ENCODE peak calls at places on chromosomes 12 and 14, in ten cellular contexts. One of them, this sample, is unnamed.

GRCh38 chr12:111304642-111305071 is 64.2 kb downstream of the PHETA1 start:
- DNase-seq in stimulated activated effector memory CD8-positive, alpha-beta T cell treated with anti-CD3 and anti-CD28 coated beads, Interleukin-12 subunit alpha, Interleukin-12 subunit beta, amount 100 ng/mL, for 72 hours: peak
- DNase-seq in hypothalamus: no peak
- DNase-seq in stimulated activated CD4-positive, alpha-beta T cell treated with anti-CD3 and anti-CD28 coated beads, Interleukin-4, amount 100 ng/mL, for 1 hour: peak
- DNase-seq in fibroblast of mammary gland: peak
- DNase-seq in GM10248: peak
- DNase-seq in AG04450: no peak
- DNase-seq in EH: no peak
- DNase-seq in NAMALWA: peak
- DNase-seq in NCI-H2081: no peak
- DNase-seq in this sample: no peak

GRCh38 chr12:85630851-85631250 is 205.4 kb downstream of the RASSF9 start:
- DNase-seq in stimulated activated effector memory CD8-positive, alpha-beta T cell treated with anti-CD3 and anti-CD28 coated beads, Interleukin-12 subunit alpha, Interleukin-12 subunit beta, amount 100 ng/mL, for 72 hours: no peak
- DNase-seq in hypothalamus: no peak
- DNase-seq in stimulated activated CD4-positive, alpha-beta T cell treated with anti-CD3 and anti-CD28 coated beads, Interleukin-4, amount 100 ng/mL, for 1 hour: no peak
- DNase-seq in fibroblast of mammary gland: peak
- DNase-seq in GM10248: no peak
- DNase-seq in AG04450: no peak
- DNase-seq in EH: no peak
- DNase-seq in NAMALWA: no peak
- DNase-seq in NCI-H2081: no peak
- DNase-seq in this sample: no peak

GRCh38 chr14:98234208-98234607 is 1037.8 kb downstream of the BCL11B start:
- DNase-seq in stimulated activated effector memory CD8-positive, alpha-beta T cell treated with anti-CD3 and anti-CD28 coated beads, Interleukin-12 subunit alpha, Interleukin-12 subunit beta, amount 100 ng/mL, for 72 hours: no peak
- DNase-seq in hypothalamus: no peak
- DNase-seq in stimulated activated CD4-positive, alpha-beta T cell treated with anti-CD3 and anti-CD28 coated beads, Interleukin-4, amount 100 ng/mL, for 1 hour: no peak
- DNase-seq in fibroblast of mammary gland: no peak
- DNase-seq in GM10248: no peak
- DNase-seq in AG04450: no peak
- DNase-seq in EH: no peak
- DNase-seq in NAMALWA: no peak
- DNase-seq in NCI-H2081: no peak
- DNase-seq in this sample: no peak

GRCh38 chr12:64392221-64392620 is 1.7 kb upstream of the C12orf56 start:
- DNase-seq in stimulated activated effector memory CD8-positive, alpha-beta T cell treated with anti-CD3 and anti-CD28 coated beads, Interleukin-12 subunit alpha, Interleukin-12 subunit beta, amount 100 ng/mL, for 72 hours: no peak
- DNase-seq in hypothalamus: no peak
- DNase-seq in stimulated activated CD4-positive, alpha-beta T cell treated with anti-CD3 and anti-CD28 coated beads, Interleukin-4, amount 100 ng/mL, for 1 hour: no peak
- DNase-seq in fibroblast of mammary gland: peak
- DNase-seq in GM10248: peak
- DNase-seq in AG04450: peak
- DNase-seq in EH: peak
- DNase-seq in NAMALWA: peak
- DNase-seq in NCI-H2081: no peak
- DNase-seq in this sample: no peak

GRCh38 chr12:124774462-124775167 is 89.0 kb downstream of the SCARB1 start:
- DNase-seq in stimulated activated effector memory CD8-positive, alpha-beta T cell treated with anti-CD3 and anti-CD28 coated beads, Interleukin-12 subunit alpha, Interleukin-12 subunit beta, amount 100 ng/mL, for 72 hours: peak
- DNase-seq in hypothalamus: no peak
- DNase-seq in stimulated activated CD4-positive, alpha-beta T cell treated with anti-CD3 and anti-CD28 coated beads, Interleukin-4, amount 100 ng/mL, for 1 hour: peak
- DNase-seq in fibroblast of mammary gland: peak
- DNase-seq in GM10248: peak
- DNase-seq in AG04450: no peak
- DNase-seq in EH: peak
- DNase-seq in NAMALWA: peak
- DNase-seq in NCI-H2081: no peak
- DNase-seq in this sample: no peak

GRCh38 chr14:54781936-54782802 is 120.5 kb downstream of the GCH1 start:
- DNase-seq in stimulated activated effector memory CD8-positive, alpha-beta T cell treated with anti-CD3 and anti-CD28 coated beads, Interleukin-12 subunit alpha, Interleukin-12 subunit beta, amount 100 ng/mL, for 72 hours: no peak
- DNase-seq in hypothalamus: no peak
- DNase-seq in stimulated activated CD4-positive, alpha-beta T cell treated with anti-CD3 and anti-CD28 coated beads, Interleukin-4, amount 100 ng/mL, for 1 hour: no peak
- DNase-seq in fibroblast of mammary gland: no peak
- DNase-seq in GM10248: no peak
- DNase-seq in AG04450: no peak
- DNase-seq in EH: no peak
- DNase-seq in NAMALWA: no peak
- DNase-seq in NCI-H2081: no peak
- DNase-seq in this sample: no peak

GRCh38 chr14:38432186-38432585 is 176.3 kb upstream of the CLEC14A start:
- DNase-seq in stimulated activated effector memory CD8-positive, alpha-beta T cell treated with anti-CD3 and anti-CD28 coated beads, Interleukin-12 subunit alpha, Interleukin-12 subunit beta, amount 100 ng/mL, for 72 hours: no peak
- DNase-seq in hypothalamus: no peak
- DNase-seq in stimulated activated CD4-positive, alpha-beta T cell treated with anti-CD3 and anti-CD28 coated beads, Interleukin-4, amount 100 ng/mL, for 1 hour: no peak
- DNase-seq in fibroblast of mammary gland: no peak
- DNase-seq in GM10248: no peak
- DNase-seq in AG04450: no peak
- DNase-seq in EH: no peak
- DNase-seq in NAMALWA: no peak
- DNase-seq in NCI-H2081: no peak
- DNase-seq in this sample: no peak

GRCh38 chr14:65551019-65551643 is 138.6 kb downstream of the FUT8 start:
- DNase-seq in stimulated activated effector memory CD8-positive, alpha-beta T cell treated with anti-CD3 and anti-CD28 coated beads, Interleukin-12 subunit alpha, Interleukin-12 subunit beta, amount 100 ng/mL, for 72 hours: no peak
- DNase-seq in hypothalamus: no peak
- DNase-seq in stimulated activated CD4-positive, alpha-beta T cell treated with anti-CD3 and anti-CD28 coated beads, Interleukin-4, amount 100 ng/mL, for 1 hour: no peak
- DNase-seq in fibroblast of mammary gland: no peak
- DNase-seq in GM10248: no peak
- DNase-seq in AG04450: no peak
- DNase-seq in EH: no peak
- DNase-seq in NAMALWA: no peak
- DNase-seq in NCI-H2081: no peak
- DNase-seq in this sample: no peak

GRCh38 chr12:51868821-51869489 is 18.9 kb upstream of the ANKRD33 start:
- DNase-seq in stimulated activated effector memory CD8-positive, alpha-beta T cell treated with anti-CD3 and anti-CD28 coated beads, Interleukin-12 subunit alpha, Interleukin-12 subunit beta, amount 100 ng/mL, for 72 hours: no peak
- DNase-seq in hypothalamus: no peak
- DNase-seq in stimulated activated CD4-positive, alpha-beta T cell treated with anti-CD3 and anti-CD28 coated beads, Interleukin-4, amount 100 ng/mL, for 1 hour: no peak
- DNase-seq in fibroblast of mammary gland: no peak
- DNase-seq in GM10248: no peak
- DNase-seq in AG04450: no peak
- DNase-seq in EH: peak
- DNase-seq in NAMALWA: no peak
- DNase-seq in NCI-H2081: no peak
- DNase-seq in this sample: no peak

GRCh38 chr12:122421263-122421814 is 1.1 kb downstream of the CLIP1 start:
- DNase-seq in stimulated activated effector memory CD8-positive, alpha-beta T cell treated with anti-CD3 and anti-CD28 coated beads, Interleukin-12 subunit alpha, Interleukin-12 subunit beta, amount 100 ng/mL, for 72 hours: no peak
- DNase-seq in hypothalamus: no peak
- DNase-seq in stimulated activated CD4-positive, alpha-beta T cell treated with anti-CD3 and anti-CD28 coated beads, Interleukin-4, amount 100 ng/mL, for 1 hour: peak
- DNase-seq in fibroblast of mammary gland: peak
- DNase-seq in GM10248: peak
- DNase-seq in AG04450: no peak
- DNase-seq in EH: peak
- DNase-seq in NAMALWA: peak
- DNase-seq in NCI-H2081: no peak
- DNase-seq in this sample: no peak

GRCh38 chr12:739349-739748 is 13.0 kb upstream of the WNK1 start:
- DNase-seq in stimulated activated effector memory CD8-positive, alpha-beta T cell treated with anti-CD3 and anti-CD28 coated beads, Interleukin-12 subunit alpha, Interleukin-12 subunit beta, amount 100 ng/mL, for 72 hours: no peak
- DNase-seq in hypothalamus: no peak
- DNase-seq in stimulated activated CD4-positive, alpha-beta T cell treated with anti-CD3 and anti-CD28 coated beads, Interleukin-4, amount 100 ng/mL, for 1 hour: no peak
- DNase-seq in fibroblast of mammary gland: no peak
- DNase-seq in GM10248: no peak
- DNase-seq in AG04450: no peak
- DNase-seq in EH: no peak
- DNase-seq in NAMALWA: no peak
- DNase-seq in NCI-H2081: no peak
- DNase-seq in this sample: no peak